ENCODE peak calls at places on chromosomes 3 and 15, in six cellular contexts. Y, F, M, E, P and T are unnamed samples.

GRCh38 chr3:126432361-126432760 is 37.7 kb downstream of the CFAP100 start:
- DNase-seq in Y (no peak), F (peak), M (no peak), E (no peak), P (no peak), T (no peak)

GRCh38 chr3:12896206-12896697 is 54.9 kb upstream of the RPL32 start:
- DNase-seq in Y (no peak), F (no peak), M (no peak), E (peak), P (no peak), T (no peak)

GRCh38 chr15:69540622-69541021 is 88.0 kb downstream of the RPLP1 start:
- DNase-seq in Y (no peak), F (no peak), M (no peak), E (no peak), P (no peak), T (peak)

GRCh38 chr3:52838561-52839267 is 3.9 kb upstream of the MUSTN1 start:
- DNase-seq in Y (no peak), F (no peak), M (no peak), E (no peak), P (no peak), T (no peak)

GRCh38 chr3:64111083-64111482 is 87.8 kb upstream of the PSMD6 start:
- DNase-seq in Y (no peak), F (no peak), M (no peak), E (no peak), P (no peak), T (no peak)

GRCh38 chr15:80041497-80042253 is 17.8 kb upstream of the ZFAND6 start:
- DNase-seq in Y (no peak), F (no peak), M (no peak), E (no peak), P (no peak), T (no peak)

GRCh38 chr3:124409650-124410275 is 320.5 kb upstream of the UMPS start:
- DNase-seq in Y (no peak), F (peak), M (peak), E (no peak), P (no peak), T (no peak)

GRCh38 chr3:13325892-13326443 is 94.2 kb downstream of the NUP210 start:
- DNase-seq in Y (no peak), F (no peak), M (no peak), E (no peak), P (no peak), T (no peak)

GRCh38 chr3:8536106-8537052 is 34.8 kb downstream of the LMCD1 start:
- DNase-seq in Y (no peak), F (peak), M (no peak), E (no peak), P (no peak), T (no peak)

GRCh38 chr15:80640546-80641121 is 54.5 kb upstream of the ABHD17C start:
- DNase-seq in Y (no peak), F (no peak), M (no peak), E (no peak), P (no peak), T (no peak)

GRCh38 chr3:107661447-107662108 is 138.8 kb downstream of the BBX start:
- DNase-seq in Y (no peak), F (peak), M (no peak), E (no peak), P (no peak), T (no peak)

GRCh38 chr15:67225336-67225735 is 29.1 kb downstream of the AAGAB start:
- DNase-seq in Y (no peak), F (peak), M (no peak), E (no peak), P (no peak), T (no peak)

GRCh38 chr3:143835312-143835711 is 13.0 kb downstream of the SLC9A9 start:
- DNase-seq in Y (no peak), F (no peak), M (no peak), E (no peak), P (no peak), T (no peak)

GRCh38 chr3:89280822-89281365 is 173.5 kb downstream of the EPHA3 start:
- DNase-seq in Y (no peak), F (no peak), M (no peak), E (no peak), P (no peak), T (no peak)

GRCh38 chr15:89103481-89104171 is 15.4 kb downstream of the ABHD2 start:
- DNase-seq in Y (no peak), F (no peak), M (no peak), E (no peak), P (no peak), T (no peak)

GRCh38 chr3:31432897-31433678 is 99.6 kb upstream of the STT3B start:
- DNase-seq in Y (no peak), F (peak), M (peak), E (no peak), P (no peak), T (no peak)

GRCh38 chr15:70569139-70569717 is 194.1 kb downstream of the UACA start:
- DNase-seq in Y (no peak), F (peak), M (peak), E (peak), P (no peak), T (no peak)

GRCh38 chr3:194395767-194396527 is 3.1 kb downstream of the GP5 start:
- DNase-seq in Y (no peak), F (no peak), M (no peak), E (peak), P (peak), T (no peak)

GRCh38 chr15:75235760-75236729 is 22.1 kb upstream of the GOLGA6C start:
- DNase-seq in Y (peak), F (no peak), M (no peak), E (no peak), P (no peak), T (no peak)

GRCh38 chr3:53102601-53103147 is 27.6 kb downstream of the RFT1 start:
- DNase-seq in Y (no peak), F (no peak), M (no peak), E (peak), P (no peak), T (no peak)

GRCh38 chr3:15051531-15051930 is 13.6 kb downstream of the MRPS25 start:
- DNase-seq in Y (no peak), F (peak), M (peak), E (peak), P (peak), T (peak)

GRCh38 chr15:78035319-78035718 is 42.2 kb downstream of the TBC1D2B start:
- DNase-seq in Y (no peak), F (peak), M (no peak), E (no peak), P (no peak), T (no peak)